ENCODE peak calls at places on chromosomes 1 and 21, in five cellular contexts. A is ovary, R is heart left ventricle, K is colonic mucosa, J is cardiac fibroblast. D is an unnamed sample.

GRCh38 chr1:9296850-9297249 is 4.2 kb downstream of the SPSB1 start:
- DNase-seq in R (no peak), A (no peak), K (no peak), J (no peak), D (no peak)

GRCh38 chr1:1528639-1529267 is 11.7 kb downstream of the TMEM240 start:
- DNase-seq in J (no peak), A (no peak), K (no peak), R (no peak), D (no peak)

GRCh38 chr1:234201600-234201999 is 171.7 kb upstream of the COA6 start:
- DNase-seq in J (no peak), R (no peak), K (no peak), A (no peak), D (no peak)

GRCh38 chr1:203629509-203630082 is 3.0 kb downstream of the ATP2B4 start:
- DNase-seq in R (peak), K (peak), A (peak), J (peak), D (peak)

GRCh38 chr21:32742470-32742869 is 14.7 kb upstream of the SYNJ1 start:
- DNase-seq in R (no peak), J (no peak), A (no peak), K (no peak), D (no peak)

GRCh38 chr1:163195728-163196448 is 6.8 kb downstream of the RGS5 start:
- DNase-seq in J (peak), A (no peak), K (no peak), R (no peak), D (no peak)

GRCh38 chr1:155931332-155932038 is 2.7 kb downstream of the KHDC4 start:
- DNase-seq in R (no peak), A (no peak), J (peak), K (no peak), D (no peak)

GRCh38 chr1:152515454-152515823 is 1.2 kb downstream of the CRCT1 start:
- DNase-seq in J (no peak), R (no peak), K (no peak), A (no peak), D (no peak)

GRCh38 chr1:76998582-76999189 is 131.4 kb downstream of the ST6GALNAC5 start:
- DNase-seq in J (peak), K (no peak), R (no peak), A (no peak), D (no peak)

GRCh38 chr1:185775505-185775904 is 41.3 kb downstream of the HMCN1 start:
- DNase-seq in K (no peak), A (no peak), J (no peak), R (no peak), D (no peak)

GRCh38 chr1:21326861-21327344 is 36.6 kb upstream of the ECE1 start:
- DNase-seq in R (no peak), K (no peak), A (peak), J (no peak), D (no peak)

GRCh38 chr1:18217398-18218043 is 109.9 kb downstream of the IGSF21 start:
- DNase-seq in J (peak), R (no peak), K (peak), A (no peak), D (no peak)

GRCh38 chr1:184648160-184648855 is 106.3 kb downstream of the EDEM3 start:
- DNase-seq in A (no peak), J (no peak), R (no peak), K (no peak), D (no peak)

GRCh38 chr1:208207388-208208131 is 36.6 kb downstream of the PLXNA2 start:
- DNase-seq in R (peak), J (peak), K (no peak), A (no peak), D (no peak)

GRCh38 chr1:116677474-116678062 is 10.0 kb upstream of the IGSF3 start:
- DNase-seq in R (no peak), A (no peak), J (no peak), K (no peak), D (no peak)

GRCh38 chr1:60173006-60173405 is 99.4 kb upstream of the C1orf87 start:
- DNase-seq in R (no peak), K (no peak), J (no peak), A (no peak), D (no peak)

GRCh38 chr1:96842215-96842614 is 120.6 kb downstream of the PTBP2 start:
- DNase-seq in A (no peak), R (no peak), J (peak), K (no peak), D (no peak)
- TF ChIP-seq CTCF in A (no peak), R (no peak), J (peak), K (no peak), D (no peak)

GRCh38 chr1:232306269-232306911 is 323.5 kb downstream of the SIPA1L2 start:
- DNase-seq in J (no peak), R (peak), A (peak), K (peak), D (no peak)
- TF ChIP-seq CTCF in J (peak), R (peak), A (no peak), K (no peak), D (no peak)

GRCh38 chr1:109687641-109688499 is at the start of gene GSTM1:
- DNase-seq in A (peak), K (no peak), R (no peak), J (peak), D (no peak)
- TF ChIP-seq CTCF in A (peak), K (peak), R (no peak), J (peak), D (no peak)

GRCh38 chr1:180953791-180954721 is 41.4 kb downstream of the KIAA1614 start:
- DNase-seq in J (peak), K (peak), R (peak), A (peak), D (no peak)
- TF ChIP-seq CTCF in J (no peak), K (no peak), R (no peak), A (no peak), D (no peak)

GRCh38 chr1:114335273-114335672 is 175.7 kb downstream of the TRIM33 start:
- DNase-seq in A (no peak), K (no peak), R (no peak), J (no peak), D (no peak)
- TF ChIP-seq CTCF in A (no peak), K (no peak), R (no peak), J (no peak), D (no peak)

GRCh38 chr1:161747789-161748188 is 1.8 kb upstream of the DUSP12 start:
- DNase-seq in A (no peak), K (no peak), R (no peak), J (no peak), D (no peak)

DNA sequence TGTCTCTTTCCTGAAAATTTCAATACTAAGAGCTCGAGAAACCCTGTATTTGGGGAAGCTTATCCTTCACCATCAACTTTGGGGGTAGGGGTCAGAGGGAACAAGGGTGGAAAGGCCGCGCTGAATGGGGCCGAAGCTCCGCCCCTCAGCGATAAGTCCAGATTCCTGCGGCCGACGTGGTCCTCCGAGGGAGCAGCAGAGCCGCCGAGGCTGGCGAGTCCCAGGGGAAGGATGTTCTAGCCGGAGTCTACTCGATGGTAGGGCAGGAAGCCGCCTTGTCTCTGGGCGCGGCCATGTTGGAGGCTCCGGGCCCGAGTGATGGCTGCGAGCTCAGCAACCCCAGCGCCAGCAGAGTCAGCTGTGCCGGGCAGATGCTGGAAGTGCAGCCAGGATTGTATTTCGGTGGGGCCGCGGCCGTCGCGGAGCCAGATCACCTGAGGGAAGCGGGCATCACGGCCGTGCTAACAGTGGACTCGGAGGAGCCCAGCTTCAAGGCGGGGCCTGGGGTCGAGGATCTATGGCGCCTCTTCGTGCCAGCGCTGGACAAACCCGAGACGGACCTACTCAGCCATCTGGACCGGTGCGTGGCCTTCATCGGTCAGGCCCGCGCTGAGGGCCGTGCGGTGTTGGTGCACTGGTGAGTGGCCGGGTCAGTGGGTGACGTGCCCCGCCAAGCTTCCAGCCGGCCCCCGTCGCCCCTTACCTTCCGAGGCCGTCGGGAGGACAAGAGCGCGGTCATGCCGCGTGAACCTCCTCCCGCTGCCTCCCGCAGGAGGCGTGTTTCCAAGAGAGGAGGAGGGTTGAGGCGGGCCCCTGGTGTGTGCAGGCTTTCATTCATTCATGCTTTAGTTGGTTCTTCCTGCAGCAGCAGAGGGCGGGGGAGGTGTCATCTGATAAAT is at the start of gene DUSP12:
- DNase-seq in K (peak), R (peak), J (peak), A (peak), D (peak)
- TF ChIP-seq CTCF in K (no peak), R (no peak), J (no peak), A (no peak), D (no peak)

GRCh38 chr1:93178418-93178817 is 1.8 kb downstream of the TMED5 start:
- DNase-seq in R (no peak), J (peak), A (peak), K (no peak), D (no peak)

GRCh38 chr1:93177991-93178390 is 2.2 kb downstream of the TMED5 start:
- DNase-seq in A (no peak), R (no peak), J (peak), K (no peak), D (no peak)

GRCh38 chr1:93180723-93181613 is at the start of gene CCDC18:
- DNase-seq in R (no peak), K (no peak), J (peak), A (no peak), D (no peak)

GRCh38 chr1:93179886-93180722 is at the start of gene TMED5:
- DNase-seq in R (peak), A (peak), K (peak), J (peak), D (peak)
- TF ChIP-seq CTCF in R (no peak), A (no peak), K (no peak), J (peak), D (no peak)